ENCODE peak calls at places on chromosomes 3 and 15, in nine cellular contexts. One of them, this sample, is unnamed.

GRCh38 chr3:16515885-16516420 is 2.5 kb upstream of the RFTN1 start:
- DNase-seq in GM06990: peak
- DNase-seq in Panc1: no peak
- DNase-seq in AG10803: no peak
- DNase-seq in progenitor cell of endocrine pancreas: no peak
- DNase-seq in NCI-H1092: no peak
- DNase-seq in COR-L47: no peak
- DNase-seq in activated CD8-positive, alpha-beta memory T cell treated with anti-CD3 and anti-CD28 coated beads, Interleukin-2, amount 50 U/mL, for 4 hours: no peak
- DNase-seq in activated T-cell treated with anti-CD3 and anti-CD28 coated beads, Interleukin-2, amount 50 U/mL, for 72 hours: no peak
- DNase-seq in this sample: peak

GRCh38 chr3:2595486-2595885 is 496.8 kb downstream of the CNTN4 start:
- DNase-seq in AG10803: no peak
- DNase-seq in Panc1: no peak
- DNase-seq in GM06990: no peak
- DNase-seq in progenitor cell of endocrine pancreas: no peak
- DNase-seq in activated CD8-positive, alpha-beta memory T cell treated with anti-CD3 and anti-CD28 coated beads, Interleukin-2, amount 50 U/mL, for 4 hours: no peak
- DNase-seq in activated T-cell treated with anti-CD3 and anti-CD28 coated beads, Interleukin-2, amount 50 U/mL, for 72 hours: no peak
- DNase-seq in COR-L47: no peak
- DNase-seq in NCI-H1092: no peak
- DNase-seq in this sample: no peak

GRCh38 chr15:52790941-52791751 is 1.0 kb upstream of the ONECUT1 start:
- DNase-seq in progenitor cell of endocrine pancreas: no peak
- DNase-seq in activated T-cell treated with anti-CD3 and anti-CD28 coated beads, Interleukin-2, amount 50 U/mL, for 72 hours: no peak
- DNase-seq in Panc1: no peak
- DNase-seq in NCI-H1092: peak
- DNase-seq in COR-L47: no peak
- DNase-seq in GM06990: no peak
- DNase-seq in AG10803: no peak
- DNase-seq in activated CD8-positive, alpha-beta memory T cell treated with anti-CD3 and anti-CD28 coated beads, Interleukin-2, amount 50 U/mL, for 4 hours: no peak
- DNase-seq in this sample: no peak

GRCh38 chr15:62940755-62941361 is 101.7 kb upstream of the TPM1 start:
- DNase-seq in progenitor cell of endocrine pancreas: no peak
- DNase-seq in COR-L47: no peak
- DNase-seq in activated CD8-positive, alpha-beta memory T cell treated with anti-CD3 and anti-CD28 coated beads, Interleukin-2, amount 50 U/mL, for 4 hours: no peak
- DNase-seq in GM06990: no peak
- DNase-seq in activated T-cell treated with anti-CD3 and anti-CD28 coated beads, Interleukin-2, amount 50 U/mL, for 72 hours: peak
- DNase-seq in AG10803: peak
- DNase-seq in NCI-H1092: no peak
- DNase-seq in Panc1: no peak
- DNase-seq in this sample: no peak

GRCh38 chr15:31434418-31435255 is 108.0 kb downstream of the KLF13 start:
- DNase-seq in Panc1: no peak
- DNase-seq in activated CD8-positive, alpha-beta memory T cell treated with anti-CD3 and anti-CD28 coated beads, Interleukin-2, amount 50 U/mL, for 4 hours: peak
- DNase-seq in activated T-cell treated with anti-CD3 and anti-CD28 coated beads, Interleukin-2, amount 50 U/mL, for 72 hours: peak
- DNase-seq in COR-L47: no peak
- DNase-seq in GM06990: peak
- DNase-seq in AG10803: peak
- DNase-seq in NCI-H1092: no peak
- DNase-seq in progenitor cell of endocrine pancreas: no peak
- DNase-seq in this sample: peak

GRCh38 chr3:169914321-169914720 is 2.9 kb downstream of the SAMD7 start:
- DNase-seq in Panc1: no peak
- DNase-seq in GM06990: no peak
- DNase-seq in AG10803: peak
- DNase-seq in COR-L47: no peak
- DNase-seq in progenitor cell of endocrine pancreas: no peak
- DNase-seq in activated T-cell treated with anti-CD3 and anti-CD28 coated beads, Interleukin-2, amount 50 U/mL, for 72 hours: no peak
- DNase-seq in NCI-H1092: no peak
- DNase-seq in activated CD8-positive, alpha-beta memory T cell treated with anti-CD3 and anti-CD28 coated beads, Interleukin-2, amount 50 U/mL, for 4 hours: no peak
- DNase-seq in this sample: no peak

GRCh38 chr3:23495507-23495906 is 292.4 kb downstream of the UBE2E2 start:
- DNase-seq in Panc1: no peak
- DNase-seq in activated CD8-positive, alpha-beta memory T cell treated with anti-CD3 and anti-CD28 coated beads, Interleukin-2, amount 50 U/mL, for 4 hours: no peak
- DNase-seq in GM06990: no peak
- DNase-seq in progenitor cell of endocrine pancreas: no peak
- DNase-seq in AG10803: peak
- DNase-seq in COR-L47: no peak
- DNase-seq in activated T-cell treated with anti-CD3 and anti-CD28 coated beads, Interleukin-2, amount 50 U/mL, for 72 hours: no peak
- DNase-seq in NCI-H1092: no peak
- DNase-seq in this sample: no peak

GRCh38 chr15:63818191-63818590 is 15.6 kb downstream of the HERC1 start:
- DNase-seq in activated CD8-positive, alpha-beta memory T cell treated with anti-CD3 and anti-CD28 coated beads, Interleukin-2, amount 50 U/mL, for 4 hours: no peak
- DNase-seq in activated T-cell treated with anti-CD3 and anti-CD28 coated beads, Interleukin-2, amount 50 U/mL, for 72 hours: no peak
- DNase-seq in COR-L47: no peak
- DNase-seq in Panc1: no peak
- DNase-seq in GM06990: no peak
- DNase-seq in AG10803: no peak
- DNase-seq in NCI-H1092: no peak
- DNase-seq in progenitor cell of endocrine pancreas: no peak
- DNase-seq in this sample: no peak

GRCh38 chr3:147934316-147935188 is 525.4 kb downstream of the ZIC1 start:
- DNase-seq in activated CD8-positive, alpha-beta memory T cell treated with anti-CD3 and anti-CD28 coated beads, Interleukin-2, amount 50 U/mL, for 4 hours: no peak
- DNase-seq in GM06990: no peak
- DNase-seq in NCI-H1092: no peak
- DNase-seq in AG10803: no peak
- DNase-seq in Panc1: no peak
- DNase-seq in activated T-cell treated with anti-CD3 and anti-CD28 coated beads, Interleukin-2, amount 50 U/mL, for 72 hours: no peak
- DNase-seq in progenitor cell of endocrine pancreas: no peak
- DNase-seq in COR-L47: peak
- DNase-seq in this sample: no peak

GRCh38 chr15:38678291-38678690 is 113.7 kb upstream of the RASGRP1 start:
- DNase-seq in activated T-cell treated with anti-CD3 and anti-CD28 coated beads, Interleukin-2, amount 50 U/mL, for 72 hours: no peak
- DNase-seq in AG10803: no peak
- DNase-seq in progenitor cell of endocrine pancreas: no peak
- DNase-seq in activated CD8-positive, alpha-beta memory T cell treated with anti-CD3 and anti-CD28 coated beads, Interleukin-2, amount 50 U/mL, for 4 hours: no peak
- DNase-seq in COR-L47: no peak
- DNase-seq in NCI-H1092: no peak
- DNase-seq in GM06990: no peak
- DNase-seq in Panc1: no peak
- DNase-seq in this sample: no peak

GRCh38 chr15:47806008-47806407 is 88.7 kb downstream of the SEMA6D start:
- DNase-seq in AG10803: no peak
- DNase-seq in activated CD8-positive, alpha-beta memory T cell treated with anti-CD3 and anti-CD28 coated beads, Interleukin-2, amount 50 U/mL, for 4 hours: no peak
- DNase-seq in COR-L47: no peak
- DNase-seq in GM06990: no peak
- DNase-seq in NCI-H1092: no peak
- DNase-seq in progenitor cell of endocrine pancreas: no peak
- DNase-seq in activated T-cell treated with anti-CD3 and anti-CD28 coated beads, Interleukin-2, amount 50 U/mL, for 72 hours: no peak
- DNase-seq in Panc1: no peak
- DNase-seq in this sample: no peak

GRCh38 chr3:31312400-31312799 is 220.3 kb upstream of the STT3B start:
- DNase-seq in GM06990: no peak
- DNase-seq in Panc1: no peak
- DNase-seq in progenitor cell of endocrine pancreas: no peak
- DNase-seq in AG10803: peak
- DNase-seq in activated CD8-positive, alpha-beta memory T cell treated with anti-CD3 and anti-CD28 coated beads, Interleukin-2, amount 50 U/mL, for 4 hours: no peak
- DNase-seq in activated T-cell treated with anti-CD3 and anti-CD28 coated beads, Interleukin-2, amount 50 U/mL, for 72 hours: no peak
- DNase-seq in COR-L47: no peak
- DNase-seq in NCI-H1092: no peak
- DNase-seq in this sample: no peak

GRCh38 chr15:76274821-76275220 is 36.4 kb downstream of the ETFA start:
- DNase-seq in activated T-cell treated with anti-CD3 and anti-CD28 coated beads, Interleukin-2, amount 50 U/mL, for 72 hours: no peak
- DNase-seq in NCI-H1092: no peak
- DNase-seq in activated CD8-positive, alpha-beta memory T cell treated with anti-CD3 and anti-CD28 coated beads, Interleukin-2, amount 50 U/mL, for 4 hours: no peak
- DNase-seq in progenitor cell of endocrine pancreas: no peak
- DNase-seq in GM06990: no peak
- DNase-seq in AG10803: no peak
- DNase-seq in COR-L47: no peak
- DNase-seq in Panc1: no peak
- DNase-seq in this sample: no peak

GRCh38 chr15:66953523-66954229 is 111.7 kb upstream of the SMAD3 start:
- DNase-seq in AG10803: no peak
- DNase-seq in GM06990: no peak
- DNase-seq in NCI-H1092: no peak
- DNase-seq in activated T-cell treated with anti-CD3 and anti-CD28 coated beads, Interleukin-2, amount 50 U/mL, for 72 hours: no peak
- DNase-seq in Panc1: no peak
- DNase-seq in progenitor cell of endocrine pancreas: no peak
- DNase-seq in COR-L47: no peak
- DNase-seq in activated CD8-positive, alpha-beta memory T cell treated with anti-CD3 and anti-CD28 coated beads, Interleukin-2, amount 50 U/mL, for 4 hours: no peak
- DNase-seq in this sample: no peak

GRCh38 chr15:62726461-62726860 is 316.1 kb upstream of the TPM1 start:
- DNase-seq in activated CD8-positive, alpha-beta memory T cell treated with anti-CD3 and anti-CD28 coated beads, Interleukin-2, amount 50 U/mL, for 4 hours: no peak
- DNase-seq in GM06990: no peak
- DNase-seq in activated T-cell treated with anti-CD3 and anti-CD28 coated beads, Interleukin-2, amount 50 U/mL, for 72 hours: no peak
- DNase-seq in progenitor cell of endocrine pancreas: no peak
- DNase-seq in NCI-H1092: no peak
- DNase-seq in AG10803: no peak
- DNase-seq in COR-L47: peak
- DNase-seq in Panc1: no peak
- DNase-seq in this sample: no peak

GRCh38 chr3:149783576-149783975 is 8.8 kb downstream of the ANKUB1 start:
- DNase-seq in progenitor cell of endocrine pancreas: no peak
- DNase-seq in NCI-H1092: no peak
- DNase-seq in Panc1: no peak
- DNase-seq in activated T-cell treated with anti-CD3 and anti-CD28 coated beads, Interleukin-2, amount 50 U/mL, for 72 hours: no peak
- DNase-seq in COR-L47: no peak
- DNase-seq in activated CD8-positive, alpha-beta memory T cell treated with anti-CD3 and anti-CD28 coated beads, Interleukin-2, amount 50 U/mL, for 4 hours: no peak
- DNase-seq in GM06990: no peak
- DNase-seq in AG10803: peak
- DNase-seq in this sample: no peak

GRCh38 chr3:52395503-52395865 is 49.4 kb downstream of the SEMA3G start:
- DNase-seq in activated CD8-positive, alpha-beta memory T cell treated with anti-CD3 and anti-CD28 coated beads, Interleukin-2, amount 50 U/mL, for 4 hours: no peak
- DNase-seq in progenitor cell of endocrine pancreas: no peak
- DNase-seq in AG10803: no peak
- DNase-seq in Panc1: no peak
- DNase-seq in NCI-H1092: no peak
- DNase-seq in COR-L47: peak
- DNase-seq in activated T-cell treated with anti-CD3 and anti-CD28 coated beads, Interleukin-2, amount 50 U/mL, for 72 hours: no peak
- DNase-seq in GM06990: no peak
- DNase-seq in this sample: no peak

GRCh38 chr3:140627756-140628155 is 50.1 kb upstream of the TRIM42 start:
- DNase-seq in activated T-cell treated with anti-CD3 and anti-CD28 coated beads, Interleukin-2, amount 50 U/mL, for 72 hours: no peak
- DNase-seq in activated CD8-positive, alpha-beta memory T cell treated with anti-CD3 and anti-CD28 coated beads, Interleukin-2, amount 50 U/mL, for 4 hours: no peak
- DNase-seq in Panc1: no peak
- DNase-seq in COR-L47: no peak
- DNase-seq in NCI-H1092: no peak
- DNase-seq in GM06990: no peak
- DNase-seq in progenitor cell of endocrine pancreas: no peak
- DNase-seq in AG10803: no peak
- DNase-seq in this sample: no peak

GRCh38 chr3:172635588-172635987 is 75.3 kb downstream of the NCEH1 start:
- DNase-seq in progenitor cell of endocrine pancreas: no peak
- DNase-seq in activated T-cell treated with anti-CD3 and anti-CD28 coated beads, Interleukin-2, amount 50 U/mL, for 72 hours: no peak
- DNase-seq in activated CD8-positive, alpha-beta memory T cell treated with anti-CD3 and anti-CD28 coated beads, Interleukin-2, amount 50 U/mL, for 4 hours: no peak
- DNase-seq in GM06990: peak
- DNase-seq in NCI-H1092: no peak
- DNase-seq in AG10803: no peak
- DNase-seq in Panc1: no peak
- DNase-seq in COR-L47: no peak
- DNase-seq in this sample: peak

GRCh38 chr3:23537006-23537620 is 268.6 kb upstream of the UBE2E1 start:
- DNase-seq in activated CD8-positive, alpha-beta memory T cell treated with anti-CD3 and anti-CD28 coated beads, Interleukin-2, amount 50 U/mL, for 4 hours: no peak
- DNase-seq in progenitor cell of endocrine pancreas: no peak
- DNase-seq in GM06990: no peak
- DNase-seq in Panc1: no peak
- DNase-seq in COR-L47: no peak
- DNase-seq in AG10803: no peak
- DNase-seq in activated T-cell treated with anti-CD3 and anti-CD28 coated beads, Interleukin-2, amount 50 U/mL, for 72 hours: no peak
- DNase-seq in NCI-H1092: no peak
- DNase-seq in this sample: no peak

GRCh38 chr15:70596354-70597055 is 166.9 kb downstream of the UACA start:
- DNase-seq in AG10803: peak
- DNase-seq in Panc1: peak
- DNase-seq in COR-L47: no peak
- DNase-seq in NCI-H1092: no peak
- DNase-seq in activated T-cell treated with anti-CD3 and anti-CD28 coated beads, Interleukin-2, amount 50 U/mL, for 72 hours: peak
- DNase-seq in progenitor cell of endocrine pancreas: no peak
- DNase-seq in activated CD8-positive, alpha-beta memory T cell treated with anti-CD3 and anti-CD28 coated beads, Interleukin-2, amount 50 U/mL, for 4 hours: no peak
- DNase-seq in GM06990: no peak
- DNase-seq in this sample: no peak

GRCh38 chr15:63593705-63594671 is 3.2 kb upstream of the FBXL22 start:
- DNase-seq in GM06990: no peak
- DNase-seq in progenitor cell of endocrine pancreas: no peak
- DNase-seq in NCI-H1092: no peak
- DNase-seq in activated T-cell treated with anti-CD3 and anti-CD28 coated beads, Interleukin-2, amount 50 U/mL, for 72 hours: peak
- DNase-seq in activated CD8-positive, alpha-beta memory T cell treated with anti-CD3 and anti-CD28 coated beads, Interleukin-2, amount 50 U/mL, for 4 hours: no peak
- DNase-seq in Panc1: no peak
- DNase-seq in AG10803: no peak
- DNase-seq in COR-L47: no peak
- DNase-seq in this sample: no peak

GRCh38 chr3:66413151-66413751 is 87.6 kb downstream of the LRIG1 start:
- DNase-seq in GM06990: no peak
- DNase-seq in AG10803: peak
- DNase-seq in NCI-H1092: no peak
- DNase-seq in COR-L47: no peak
- DNase-seq in activated T-cell treated with anti-CD3 and anti-CD28 coated beads, Interleukin-2, amount 50 U/mL, for 72 hours: peak
- DNase-seq in Panc1: no peak
- DNase-seq in progenitor cell of endocrine pancreas: no peak
- DNase-seq in activated CD8-positive, alpha-beta memory T cell treated with anti-CD3 and anti-CD28 coated beads, Interleukin-2, amount 50 U/mL, for 4 hours: no peak
- DNase-seq in this sample: no peak

GRCh38 chr15:57683481-57683880 is 23.0 kb upstream of the POLR2M start:
- DNase-seq in progenitor cell of endocrine pancreas: no peak
- DNase-seq in AG10803: no peak
- DNase-seq in Panc1: no peak
- DNase-seq in activated CD8-positive, alpha-beta memory T cell treated with anti-CD3 and anti-CD28 coated beads, Interleukin-2, amount 50 U/mL, for 4 hours: no peak
- DNase-seq in GM06990: no peak
- DNase-seq in COR-L47: no peak
- DNase-seq in NCI-H1092: no peak
- DNase-seq in activated T-cell treated with anti-CD3 and anti-CD28 coated beads, Interleukin-2, amount 50 U/mL, for 72 hours: no peak
- DNase-seq in this sample: no peak

GRCh38 chr3:48716982-48717746 is at the start of gene IP6K2:
- DNase-seq in NCI-H1092: peak
- DNase-seq in AG10803: peak
- DNase-seq in activated CD8-positive, alpha-beta memory T cell treated with anti-CD3 and anti-CD28 coated beads, Interleukin-2, amount 50 U/mL, for 4 hours: peak
- DNase-seq in COR-L47: peak
- DNase-seq in activated T-cell treated with anti-CD3 and anti-CD28 coated beads, Interleukin-2, amount 50 U/mL, for 72 hours: peak
- DNase-seq in Panc1: peak
- DNase-seq in GM06990: peak
- DNase-seq in progenitor cell of endocrine pancreas: peak
- DNase-seq in this sample: peak

GRCh38 chr3:159200176-159200575 is 398.3 kb downstream of the MFSD1 start:
- DNase-seq in progenitor cell of endocrine pancreas: no peak
- DNase-seq in GM06990: no peak
- DNase-seq in COR-L47: no peak
- DNase-seq in Panc1: no peak
- DNase-seq in activated T-cell treated with anti-CD3 and anti-CD28 coated beads, Interleukin-2, amount 50 U/mL, for 72 hours: no peak
- DNase-seq in AG10803: peak
- DNase-seq in activated CD8-positive, alpha-beta memory T cell treated with anti-CD3 and anti-CD28 coated beads, Interleukin-2, amount 50 U/mL, for 4 hours: no peak
- DNase-seq in NCI-H1092: no peak
- DNase-seq in this sample: no peak

GRCh38 chr3:60301142-60301541 is 950.1 kb downstream of the FHIT start:
- DNase-seq in activated CD8-positive, alpha-beta memory T cell treated with anti-CD3 and anti-CD28 coated beads, Interleukin-2, amount 50 U/mL, for 4 hours: no peak
- DNase-seq in progenitor cell of endocrine pancreas: no peak
- DNase-seq in activated T-cell treated with anti-CD3 and anti-CD28 coated beads, Interleukin-2, amount 50 U/mL, for 72 hours: no peak
- DNase-seq in NCI-H1092: no peak
- DNase-seq in GM06990: no peak
- DNase-seq in Panc1: no peak
- DNase-seq in AG10803: peak
- DNase-seq in COR-L47: no peak
- DNase-seq in this sample: no peak

GRCh38 chr3:156341831-156342416 is 213.0 kb downstream of the SSR3 start:
- DNase-seq in Panc1: no peak
- DNase-seq in NCI-H1092: no peak
- DNase-seq in activated T-cell treated with anti-CD3 and anti-CD28 coated beads, Interleukin-2, amount 50 U/mL, for 72 hours: no peak
- DNase-seq in AG10803: no peak
- DNase-seq in activated CD8-positive, alpha-beta memory T cell treated with anti-CD3 and anti-CD28 coated beads, Interleukin-2, amount 50 U/mL, for 4 hours: no peak
- DNase-seq in GM06990: peak
- DNase-seq in progenitor cell of endocrine pancreas: no peak
- DNase-seq in COR-L47: no peak
- DNase-seq in this sample: peak

GRCh38 chr3:129085165-129085715 is 24.7 kb downstream of the GP9 start:
- DNase-seq in NCI-H1092: no peak
- DNase-seq in COR-L47: no peak
- DNase-seq in Panc1: no peak
- DNase-seq in GM06990: no peak
- DNase-seq in activated CD8-positive, alpha-beta memory T cell treated with anti-CD3 and anti-CD28 coated beads, Interleukin-2, amount 50 U/mL, for 4 hours: no peak
- DNase-seq in progenitor cell of endocrine pancreas: no peak
- DNase-seq in AG10803: no peak
- DNase-seq in activated T-cell treated with anti-CD3 and anti-CD28 coated beads, Interleukin-2, amount 50 U/mL, for 72 hours: no peak
- DNase-seq in this sample: no peak

GRCh38 chr3:154143873-154144272 is 22.7 kb downstream of the ARHGEF26 start:
- DNase-seq in COR-L47: no peak
- DNase-seq in Panc1: no peak
- DNase-seq in AG10803: no peak
- DNase-seq in GM06990: no peak
- DNase-seq in activated T-cell treated with anti-CD3 and anti-CD28 coated beads, Interleukin-2, amount 50 U/mL, for 72 hours: no peak
- DNase-seq in NCI-H1092: no peak
- DNase-seq in activated CD8-positive, alpha-beta memory T cell treated with anti-CD3 and anti-CD28 coated beads, Interleukin-2, amount 50 U/mL, for 4 hours: no peak
- DNase-seq in progenitor cell of endocrine pancreas: no peak
- DNase-seq in this sample: no peak

GRCh38 chr3:52525666-52526065 is 8.0 kb downstream of the NT5DC2 start:
- DNase-seq in GM06990: no peak
- DNase-seq in AG10803: no peak
- DNase-seq in COR-L47: no peak
- DNase-seq in NCI-H1092: no peak
- DNase-seq in progenitor cell of endocrine pancreas: no peak
- DNase-seq in Panc1: no peak
- DNase-seq in activated T-cell treated with anti-CD3 and anti-CD28 coated beads, Interleukin-2, amount 50 U/mL, for 72 hours: no peak
- DNase-seq in activated CD8-positive, alpha-beta memory T cell treated with anti-CD3 and anti-CD28 coated beads, Interleukin-2, amount 50 U/mL, for 4 hours: no peak
- DNase-seq in this sample: no peak

This sample was measured in GM20000.